ENCODE peak calls at places on chromosomes 2 and 18, in six cellular contexts. I, P, Y, V, J and R are unnamed samples. For H3K4me1, the result is how much of the 10 kb centered on the place peaks cover.

GRCh38 chr2:8462280-8462679 is 219.6 kb upstream of the ID2 start:
- ATAC-seq in I (no peak), P (no peak), Y (no peak), J (no peak), V (no peak), R (no peak)

GRCh38 chr18:48142994-48143393 is 212.5 kb upstream of the SMAD2 start:
- ATAC-seq in I (no peak), P (no peak), J (no peak), Y (no peak), V (no peak), R (no peak)

GRCh38 chr18:63216497-63216896 is 103.1 kb downstream of the BCL2 start:
- ATAC-seq in V (peak), P (no peak), Y (no peak), I (no peak), J (no peak), R (no peak)

GRCh38 chr2:190334479-190335224 is 8.7 kb upstream of the INPP1 start:
- ATAC-seq in Y (no peak), V (no peak), I (peak), P (no peak), J (no peak), R (no peak)

GRCh38 chr2:201779996-201780673 is 598 bp downstream of the ALS2 start:
- ATAC-seq in J (peak), V (no peak), Y (peak), I (peak), P (peak), R (no peak)

GRCh38 chr2:103873719-103874359 is 980.1 kb upstream of the POU3F3 start:
- ATAC-seq in I (no peak), Y (no peak), P (no peak), J (no peak), V (no peak), R (no peak)

GRCh38 chr2:168475636-168476035 is 19.6 kb downstream of the CERS6 start:
- ATAC-seq in I (no peak), V (no peak), Y (no peak), J (no peak), P (no peak), R (no peak)

GRCh38 chr18:75691483-75691882 is 264.0 kb upstream of the SMIM21 start:
- ATAC-seq in J (no peak), Y (no peak), P (no peak), V (no peak), I (no peak), R (no peak)

GRCh38 chr2:30135541-30135940 is 11.3 kb upstream of the YPEL5 start:
- ATAC-seq in J (no peak), V (no peak), I (no peak), Y (no peak), P (no peak), R (no peak)

GRCh38 chr2:64675860-64676259 is 22.1 kb upstream of the SERTAD2 start:
- ATAC-seq in Y (no peak), I (no peak), V (peak), P (no peak), J (peak), R (no peak)

GRCh38 chr2:178315488-178315948 is 121.2 kb downstream of the OSBPL6 start:
- ATAC-seq in I (no peak), V (no peak), P (no peak), J (peak), Y (no peak), R (no peak)

GRCh38 chr2:234391625-234392024 is 105.3 kb downstream of the ARL4C start:
- ATAC-seq in I (no peak), P (no peak), V (no peak), Y (no peak), J (no peak), R (no peak)

GRCh38 chr2:168541887-168542286 is 85.8 kb downstream of the CERS6 start:
- ATAC-seq in I (peak), J (no peak), Y (no peak), P (no peak), V (no peak), R (no peak)

GRCh38 chr2:231425811-231426703 is 30.5 kb downstream of the B3GNT7 start:
- ATAC-seq in P (no peak), I (no peak), J (no peak), Y (peak), V (peak), R (no peak)

GRCh38 chr2:173874899-173875247 is 90.3 kb downstream of the SP3 start:
- ATAC-seq in J (no peak), I (peak), Y (peak), P (peak), V (no peak), R (no peak)

GRCh38 chr2:56285224-56285623 is 101.4 kb downstream of the CCDC85A start:
- ATAC-seq in P (no peak), I (no peak), J (no peak), Y (no peak), V (no peak), R (no peak)

GRCh38 chr2:64330691-64331429 is 123.1 kb upstream of the LGALSL start:
- ATAC-seq in J (peak), Y (peak), I (peak), P (peak), V (peak), R (peak)

GRCh38 chr2:118130385-118130784 is 42.1 kb downstream of the INSIG2 start:
- ATAC-seq in I (no peak), Y (no peak), P (peak), V (no peak), J (no peak), R (no peak)

GRCh38 chr2:162582357-162582798 is 238.4 kb downstream of the GCA start:
- ATAC-seq in V (no peak), I (peak), J (peak), Y (no peak), P (no peak), R (no peak)

GRCh38 chr2:102187191-102188150 is 648 bp downstream of the IL1RL2 start:
- ATAC-seq in J (peak), I (peak), P (peak), Y (peak), V (peak), R (peak)

GRCh38 chr2:159758686-159759085 is 39.3 kb downstream of the CD302 start:
- ATAC-seq in P (peak), V (no peak), Y (peak), I (peak), J (peak), R (no peak)

GRCh38 chr18:58838946-58839345 is 25.7 kb upstream of the ZNF532 start:
- ATAC-seq in I (no peak), J (no peak), P (no peak), V (no peak), Y (no peak), R (no peak)

GRCh38 chr2:195392446-195393336 is 264.3 kb upstream of the SLC39A10 start:
- ATAC-seq in Y (no peak), J (no peak), P (no peak), V (no peak), I (no peak), R (no peak)

GRCh38 chr18:46297124-46297523 is 192.9 kb downstream of the HAUS1 start:
- ATAC-seq in J (no peak), Y (peak), V (no peak), P (peak), I (peak), R (no peak)

GRCh38 chr18:56248613-56249235 is 389.7 kb downstream of the TXNL1 start:
- ATAC-seq in P (no peak), I (no peak), Y (no peak), J (no peak), V (no peak), R (no peak)

GRCh38 chr2:122001441-122001874 is 246.0 kb downstream of the TSN start:
- ATAC-seq in V (no peak), J (no peak), Y (no peak), P (no peak), I (no peak), R (no peak)

GRCh38 chr2:171253900-171254447 is 93.3 kb upstream of the TLK1 start:
- ATAC-seq in P (no peak), I (peak), J (no peak), Y (no peak), V (no peak), R (peak)

GRCh38 chr2:101293544-101293943 is 15.0 kb downstream of the RNF149 start:
- ATAC-seq in J (no peak), Y (no peak), V (no peak), I (no peak), P (no peak), R (no peak)

GRCh38 chr2:36906277-36906676 is 60.1 kb downstream of the STRN start:
- ATAC-seq in J (no peak), I (no peak), Y (no peak), V (no peak), P (no peak), R (no peak)

GRCh38 chr2:84940836-84941412 is 30.0 kb upstream of the KCMF1 start:
- ATAC-seq in Y (no peak), I (no peak), J (no peak), V (no peak), P (no peak), R (no peak)

GRCh38 chr18:51490860-51491259 is 293.4 kb upstream of the MEX3C start:
- ATAC-seq in J (no peak), P (no peak), Y (no peak), V (no peak), I (no peak), R (no peak)

GRCh38 chr18:3966985-3967856 is 487.9 kb downstream of the DLGAP1 start:
- ATAC-seq in Y (no peak), V (no peak), I (peak), J (peak), P (no peak), R (no peak)

GRCh38 chr18:79890638-79891037 is 60.8 kb downstream of the SLC66A2 start:
- ATAC-seq in I (no peak), Y (no peak), V (no peak), J (no peak), P (no peak), R (no peak)

GRCh38 chr2:228653884-228654283 is 472.4 kb upstream of the SPHKAP start:
- ATAC-seq in Y (no peak), J (no peak), I (no peak), V (no peak), P (no peak), R (no peak)

GRCh38 chr2:32522770-32523169 is 105.1 kb upstream of the TTC27 start:
- ATAC-seq in J (no peak), Y (no peak), P (no peak), V (no peak), I (no peak), R (no peak)

GRCh38 chr18:63157293-63158011 is 162.1 kb downstream of the BCL2 start:
- ATAC-seq in I (no peak), J (no peak), Y (no peak), V (no peak), P (no peak), R (no peak)

GRCh38 chr18:13222371-13223281 is 4.1 kb downstream of the LDLRAD4 start:
- ATAC-seq in J (peak), V (no peak), Y (peak), P (peak), I (peak), R (peak)

DNA sequence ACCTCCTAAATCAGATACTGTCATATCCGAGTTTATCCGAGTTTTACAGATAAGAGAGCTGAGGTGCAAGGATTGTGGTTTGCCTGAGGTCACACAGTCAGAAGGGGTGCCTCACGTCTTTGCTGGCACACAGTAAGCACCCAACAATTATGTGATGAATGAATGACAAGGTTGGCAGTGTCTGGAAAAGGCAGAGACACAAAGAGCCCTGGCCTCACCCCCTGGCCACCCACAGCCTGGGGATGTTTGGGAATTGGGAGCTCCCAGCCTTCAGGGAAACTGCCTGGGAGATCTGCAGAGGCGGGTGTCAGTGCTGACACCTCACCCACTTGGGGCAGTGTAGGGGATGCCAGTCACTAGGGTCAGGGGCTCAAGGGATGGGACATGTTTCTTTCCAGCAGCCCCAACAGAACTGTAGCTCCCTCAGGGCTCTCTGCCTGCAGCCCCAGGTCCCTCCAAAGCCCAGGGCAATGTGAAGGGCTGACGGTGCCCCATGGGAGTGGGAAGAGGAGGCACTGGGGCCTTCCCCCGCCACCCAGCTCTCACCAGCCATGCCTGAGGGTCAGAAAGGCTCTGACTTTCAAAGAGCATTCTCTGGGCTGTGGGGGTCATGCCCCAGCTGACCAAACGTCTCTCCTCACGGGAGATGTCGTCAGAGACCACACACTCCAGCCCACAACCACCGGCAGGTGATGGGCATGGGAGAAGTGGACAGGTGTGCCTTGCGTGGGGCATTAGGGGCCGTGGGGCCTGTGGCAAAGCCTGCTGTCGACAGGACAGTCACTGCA is 157.5 kb downstream of the ZFP36L2 start:
- ATAC-seq in V (no peak), I (no peak), J (peak), P (no peak), Y (no peak), R (no peak)
- H3K4me1 ChIP-seq in V (under half), I (under half), J (half or more), P (under half), Y (under half), R (under half)

DNA sequence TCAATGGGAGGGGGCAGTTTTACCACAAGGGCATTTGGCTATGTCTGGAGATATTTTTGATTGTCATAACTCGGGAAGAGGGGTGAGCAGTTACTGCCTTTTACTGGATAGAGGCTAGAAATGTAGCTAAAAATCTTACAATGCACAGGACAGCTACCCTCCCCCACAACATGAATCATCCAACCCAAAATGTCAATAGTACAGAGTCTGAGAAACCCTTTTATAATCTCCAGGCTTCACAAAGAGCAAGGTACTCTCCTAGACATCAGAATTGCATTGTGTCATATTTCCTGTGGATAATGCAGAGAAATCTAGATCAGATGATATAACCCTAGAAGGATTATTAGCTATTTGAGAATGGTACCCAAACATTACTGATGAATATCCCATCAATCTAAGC is 277.1 kb upstream of the NRP2 start:
- ATAC-seq in Y (no peak), P (no peak), V (no peak), I (no peak), J (peak), R (no peak)
- H3K27ac ChIP-seq in Y (no peak), P (no peak), V (no peak), I (no peak), J (peak), R (no peak)

DNA sequence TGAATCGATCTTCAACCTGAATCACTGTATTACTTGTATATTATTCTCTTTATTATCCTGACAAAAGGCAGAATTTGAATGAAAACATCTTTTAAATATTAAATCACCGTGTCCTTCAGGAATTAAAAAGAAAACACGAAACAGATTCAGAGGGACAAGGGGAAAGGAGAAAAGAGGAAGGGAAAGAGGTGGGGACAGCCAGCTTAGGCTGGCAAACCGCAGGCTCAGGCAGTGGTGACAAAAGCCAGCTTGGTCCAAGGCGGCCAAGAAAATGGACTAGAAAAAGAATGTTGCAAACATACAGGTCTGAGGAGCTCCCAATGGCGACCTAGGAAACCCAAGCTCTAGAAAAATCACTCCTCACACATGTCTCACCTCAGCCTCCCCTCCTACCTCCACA is 6.8 kb downstream of the B4GALT6 start:
- ATAC-seq in J (no peak), I (no peak), V (no peak), Y (no peak), P (no peak), R (no peak)
- H3K4me1 ChIP-seq in J (under half), I (under half), V (under half), Y (under half), P (under half), R (under half)

GRCh38 chr2:217825469-217826235 is 177.1 kb downstream of the TNS1 start:
- ATAC-seq in P (no peak), I (no peak), Y (no peak), J (no peak), V (no peak), R (no peak)
- H3K27ac ChIP-seq in P (peak), I (peak), Y (peak), J (no peak), V (no peak), R (peak)

DNA sequence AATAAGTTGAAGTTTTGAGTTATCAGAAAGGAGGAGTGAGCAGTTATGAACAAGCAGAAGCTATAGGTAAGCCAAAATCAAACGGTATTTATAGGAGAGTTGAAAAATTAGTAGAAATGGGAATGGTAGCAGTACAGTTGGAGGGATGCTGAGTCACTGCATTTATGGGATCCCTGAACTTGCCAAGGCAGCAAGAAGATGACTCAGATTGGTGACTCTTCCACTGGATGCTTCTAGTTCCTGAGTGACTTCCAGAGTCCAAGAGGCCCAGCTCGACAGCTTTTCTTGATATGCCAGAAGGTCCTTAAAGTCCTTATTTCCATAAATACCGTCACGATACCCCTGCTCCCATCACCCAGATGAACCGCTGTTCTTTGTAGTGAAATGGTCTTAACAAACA is 31.1 kb upstream of the ACTR3 start:
- ATAC-seq in Y (no peak), V (no peak), I (peak), P (peak), J (peak), R (no peak)
- H3K4me1 ChIP-seq in Y (under half), V (under half), I (under half), P (under half), J (under half), R (under half)